ENCODE peak calls at places on chromosomes 3 and 15, in eight cellular contexts. One of them, this sample, is unnamed. For H3K27me3, the result is how much of the 10 kb centered on the place peaks cover.

GRCh38 chr15:80789836-80790235 is 10.7 kb downstream of the CEMIP start:
- DNase-seq in ovary: no peak
- DNase-seq in tibial nerve: no peak
- DNase-seq in sigmoid colon: no peak
- DNase-seq in transverse colon: no peak
- DNase-seq in H1: no peak
- DNase-seq in HepG2: no peak
- DNase-seq in stomach: no peak
- DNase-seq in this sample: no peak

GRCh38 chr3:186909078-186909853 is 21.1 kb upstream of the ST6GAL1 start:
- DNase-seq in ovary: no peak
- DNase-seq in tibial nerve: no peak
- DNase-seq in sigmoid colon: no peak
- DNase-seq in transverse colon: peak
- DNase-seq in H1: no peak
- DNase-seq in HepG2: peak
- DNase-seq in stomach: peak
- DNase-seq in this sample: no peak

GRCh38 chr3:61903931-61904657 is 342.7 kb downstream of the PTPRG start:
- DNase-seq in ovary: no peak
- DNase-seq in tibial nerve: peak
- DNase-seq in sigmoid colon: peak
- DNase-seq in transverse colon: no peak
- DNase-seq in H1: no peak
- DNase-seq in HepG2: no peak
- DNase-seq in stomach: peak
- DNase-seq in this sample: no peak

GRCh38 chr3:183555541-183556081 is at the start of gene KLHL6:
- DNase-seq in ovary: no peak
- DNase-seq in tibial nerve: peak
- DNase-seq in sigmoid colon: no peak
- DNase-seq in transverse colon: peak
- DNase-seq in H1: no peak
- DNase-seq in HepG2: no peak
- DNase-seq in stomach: peak
- DNase-seq in this sample: no peak

GRCh38 chr3:62824965-62825592 is 50.1 kb downstream of the CADPS start:
- DNase-seq in ovary: no peak
- DNase-seq in tibial nerve: no peak
- DNase-seq in sigmoid colon: no peak
- DNase-seq in transverse colon: no peak
- DNase-seq in H1: no peak
- DNase-seq in HepG2: no peak
- DNase-seq in stomach: no peak
- DNase-seq in this sample: no peak

GRCh38 chr3:65277788-65278187 is 590.0 kb upstream of the ADAMTS9 start:
- DNase-seq in ovary: no peak
- DNase-seq in tibial nerve: no peak
- DNase-seq in sigmoid colon: no peak
- DNase-seq in transverse colon: no peak
- DNase-seq in H1: no peak
- DNase-seq in HepG2: no peak
- DNase-seq in stomach: no peak
- DNase-seq in this sample: no peak

GRCh38 chr3:189123595-189124387 is 48.0 kb upstream of the TPRG1 start:
- DNase-seq in ovary: no peak
- DNase-seq in tibial nerve: peak
- DNase-seq in sigmoid colon: peak
- DNase-seq in transverse colon: no peak
- DNase-seq in H1: no peak
- DNase-seq in HepG2: no peak
- DNase-seq in stomach: no peak
- DNase-seq in this sample: no peak

GRCh38 chr3:197749315-197749600 is 425 bp upstream of the FYTTD1 start:
- DNase-seq in ovary: no peak
- DNase-seq in tibial nerve: peak
- DNase-seq in sigmoid colon: no peak
- DNase-seq in transverse colon: peak
- DNase-seq in H1: no peak
- DNase-seq in HepG2: no peak
- DNase-seq in stomach: peak
- DNase-seq in this sample: no peak

GRCh38 chr15:62254137-62254934 is 89.3 kb upstream of the C2CD4B start:
- DNase-seq in ovary: peak
- DNase-seq in tibial nerve: peak
- DNase-seq in sigmoid colon: peak
- DNase-seq in transverse colon: peak
- DNase-seq in H1: peak
- DNase-seq in HepG2: peak
- DNase-seq in stomach: peak
- DNase-seq in this sample: peak

GRCh38 chr15:60781211-60781713 is 302.3 kb upstream of the ICE2 start:
- DNase-seq in ovary: no peak
- DNase-seq in tibial nerve: no peak
- DNase-seq in sigmoid colon: no peak
- DNase-seq in transverse colon: no peak
- DNase-seq in H1: no peak
- DNase-seq in HepG2: no peak
- DNase-seq in stomach: no peak
- DNase-seq in this sample: no peak

GRCh38 chr3:156997351-156997750 is 162.6 kb downstream of the CCNL1 start:
- DNase-seq in ovary: no peak
- DNase-seq in tibial nerve: peak
- DNase-seq in sigmoid colon: no peak
- DNase-seq in transverse colon: no peak
- DNase-seq in H1: no peak
- DNase-seq in HepG2: no peak
- DNase-seq in stomach: no peak
- DNase-seq in this sample: no peak

GRCh38 chr15:72604794-72605193 is 49.7 kb upstream of the GOLGA6B start:
- DNase-seq in ovary: no peak
- DNase-seq in tibial nerve: no peak
- DNase-seq in sigmoid colon: no peak
- DNase-seq in transverse colon: no peak
- DNase-seq in H1: no peak
- DNase-seq in HepG2: no peak
- DNase-seq in stomach: no peak
- DNase-seq in this sample: no peak

GRCh38 chr3:4343258-4343657 is 40.1 kb downstream of the SETMAR start:
- DNase-seq in ovary: no peak
- DNase-seq in tibial nerve: no peak
- DNase-seq in sigmoid colon: no peak
- DNase-seq in transverse colon: no peak
- DNase-seq in H1: no peak
- DNase-seq in HepG2: no peak
- DNase-seq in stomach: no peak
- DNase-seq in this sample: no peak

GRCh38 chr15:55389276-55389631 is 18.9 kb downstream of the CCPG1 start:
- DNase-seq in ovary: no peak
- DNase-seq in tibial nerve: no peak
- DNase-seq in sigmoid colon: no peak
- DNase-seq in transverse colon: no peak
- DNase-seq in H1: no peak
- DNase-seq in HepG2: no peak
- DNase-seq in stomach: no peak
- DNase-seq in this sample: no peak
- TF ChIP-seq EP300 in ovary: no peak
- TF ChIP-seq EP300 in tibial nerve: no peak
- TF ChIP-seq EP300 in sigmoid colon: no peak
- TF ChIP-seq EP300 in transverse colon: no peak
- TF ChIP-seq EP300 in H1: no peak
- TF ChIP-seq EP300 in HepG2: no peak
- TF ChIP-seq EP300 in stomach: no peak
- TF ChIP-seq EP300 in this sample: no peak

DNA sequence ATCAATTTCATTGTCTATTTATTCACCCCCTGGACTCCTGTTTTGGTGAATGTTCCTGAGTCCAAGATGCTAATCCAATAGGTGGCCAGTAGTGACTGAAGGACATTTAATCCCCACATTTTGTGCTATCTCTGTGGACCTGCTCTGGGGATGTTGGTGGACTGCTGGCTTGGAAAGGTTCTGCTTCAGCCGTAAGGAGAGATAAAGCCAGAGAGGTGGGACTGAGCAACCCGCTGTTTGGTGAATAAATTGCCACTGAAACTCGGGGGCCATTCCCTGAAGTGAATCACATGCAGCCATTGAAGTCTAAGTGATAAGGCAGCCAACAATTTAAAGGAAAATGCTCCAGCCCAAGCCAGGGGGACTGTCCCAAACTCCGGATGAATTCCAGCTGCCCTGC is 1.6 kb upstream of the ABHD6 start:
- DNase-seq in ovary: no peak
- DNase-seq in tibial nerve: no peak
- DNase-seq in sigmoid colon: no peak
- DNase-seq in transverse colon: no peak
- DNase-seq in H1: no peak
- DNase-seq in HepG2: no peak
- DNase-seq in stomach: no peak
- DNase-seq in this sample: no peak
- H3K27me3 ChIP-seq in ovary: under half
- H3K27me3 ChIP-seq in tibial nerve: under half
- H3K27me3 ChIP-seq in sigmoid colon: under half
- H3K27me3 ChIP-seq in transverse colon: under half
- H3K27me3 ChIP-seq in H1: under half
- H3K27me3 ChIP-seq in HepG2: under half
- H3K27me3 ChIP-seq in stomach: under half
- H3K27me3 ChIP-seq in this sample: under half

GRCh38 chr3:45911496-45912226 is 25.3 kb downstream of the CCR9 start:
- DNase-seq in ovary: no peak
- DNase-seq in tibial nerve: no peak
- DNase-seq in sigmoid colon: no peak
- DNase-seq in transverse colon: no peak
- DNase-seq in H1: no peak
- DNase-seq in HepG2: no peak
- DNase-seq in stomach: no peak
- DNase-seq in this sample: no peak
- TF ChIP-seq CTCF in ovary: no peak
- TF ChIP-seq CTCF in tibial nerve: no peak
- TF ChIP-seq CTCF in sigmoid colon: no peak
- TF ChIP-seq CTCF in transverse colon: no peak
- TF ChIP-seq CTCF in H1: no peak
- TF ChIP-seq CTCF in HepG2: no peak
- TF ChIP-seq CTCF in stomach: no peak
- TF ChIP-seq CTCF in this sample: no peak

GRCh38 chr15:68749365-68750141 is 71.1 kb downstream of the ANP32A start:
- DNase-seq in ovary: no peak
- DNase-seq in tibial nerve: no peak
- DNase-seq in sigmoid colon: no peak
- DNase-seq in transverse colon: no peak
- DNase-seq in H1: no peak
- DNase-seq in HepG2: no peak
- DNase-seq in stomach: no peak
- DNase-seq in this sample: no peak
- TF ChIP-seq EP300 in ovary: no peak
- TF ChIP-seq EP300 in tibial nerve: no peak
- TF ChIP-seq EP300 in sigmoid colon: no peak
- TF ChIP-seq EP300 in transverse colon: no peak
- TF ChIP-seq EP300 in H1: no peak
- TF ChIP-seq EP300 in HepG2: no peak
- TF ChIP-seq EP300 in stomach: no peak
- TF ChIP-seq EP300 in this sample: no peak

GRCh38 chr3:46368569-46368968 is 2.2 kb upstream of the CCR5 start:
- DNase-seq in ovary: no peak
- DNase-seq in tibial nerve: peak
- DNase-seq in sigmoid colon: peak
- DNase-seq in transverse colon: peak
- DNase-seq in H1: peak
- DNase-seq in HepG2: no peak
- DNase-seq in stomach: peak
- DNase-seq in this sample: no peak
- H3K27me3 ChIP-seq in ovary: under half
- H3K27me3 ChIP-seq in tibial nerve: under half
- H3K27me3 ChIP-seq in sigmoid colon: under half
- H3K27me3 ChIP-seq in transverse colon: under half
- H3K27me3 ChIP-seq in H1: under half
- H3K27me3 ChIP-seq in HepG2: under half
- H3K27me3 ChIP-seq in stomach: under half
- H3K27me3 ChIP-seq in this sample: under half

GRCh38 chr3:127065561-127066270 is 82.8 kb downstream of the PLXNA1 start:
- DNase-seq in ovary: no peak
- DNase-seq in tibial nerve: no peak
- DNase-seq in sigmoid colon: peak
- DNase-seq in transverse colon: no peak
- DNase-seq in H1: no peak
- DNase-seq in HepG2: no peak
- DNase-seq in stomach: no peak
- DNase-seq in this sample: no peak
- TF ChIP-seq CTCF in ovary: no peak
- TF ChIP-seq CTCF in tibial nerve: no peak
- TF ChIP-seq CTCF in sigmoid colon: no peak
- TF ChIP-seq CTCF in transverse colon: no peak
- TF ChIP-seq CTCF in H1: no peak
- TF ChIP-seq CTCF in HepG2: no peak
- TF ChIP-seq CTCF in stomach: no peak
- TF ChIP-seq CTCF in this sample: no peak

DNA sequence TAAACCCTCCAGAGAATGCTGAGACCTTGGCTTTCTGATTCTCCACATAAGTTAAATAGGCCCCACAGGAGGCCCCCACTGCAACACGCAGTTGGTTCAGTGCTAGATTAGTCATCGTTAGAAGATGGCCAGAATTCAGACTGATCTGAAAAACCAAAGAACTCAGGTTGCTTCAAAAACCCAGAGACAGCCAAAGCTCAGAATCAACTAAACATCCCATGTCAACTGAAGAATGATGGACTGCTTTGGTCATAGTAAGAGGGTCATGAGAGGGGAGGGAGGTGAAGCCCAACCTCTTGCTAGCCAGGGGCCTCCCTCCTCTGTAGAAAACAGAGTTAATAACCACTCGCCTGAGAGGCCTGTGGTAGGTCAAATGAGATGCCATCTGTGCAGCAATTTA is 93.1 kb downstream of the AKAP13 start:
- DNase-seq in ovary: no peak
- DNase-seq in tibial nerve: no peak
- DNase-seq in sigmoid colon: no peak
- DNase-seq in transverse colon: no peak
- DNase-seq in H1: no peak
- DNase-seq in HepG2: no peak
- DNase-seq in stomach: no peak
- DNase-seq in this sample: no peak
- TF ChIP-seq EP300 in ovary: no peak
- TF ChIP-seq EP300 in tibial nerve: no peak
- TF ChIP-seq EP300 in sigmoid colon: no peak
- TF ChIP-seq EP300 in transverse colon: no peak
- TF ChIP-seq EP300 in H1: no peak
- TF ChIP-seq EP300 in HepG2: no peak
- TF ChIP-seq EP300 in stomach: no peak
- TF ChIP-seq EP300 in this sample: no peak